ENCODE peak calls at places on chromosome 7, in five cellular contexts. F, K, R, O and Y are unnamed samples.

GRCh38 chr7:140646931-140647647 is 6.5 kb upstream of the DENND2A start:
- DNase-seq in O (peak; percentile 52), F (no peak), K (peak; percentile 90), R (no peak), Y (peak; percentile 63)

GRCh38 chr7:28536259-28536658 is 123.9 kb downstream of the CREB5 start:
- DNase-seq in O (peak; percentile 50), R (peak; percentile 13), F (peak; percentile 55), K (no peak), Y (no peak)

GRCh38 chr7:124856299-124856888 is 73.2 kb downstream of the POT1 start:
- DNase-seq in K (peak; percentile 37), F (peak; percentile 29), R (no peak), O (no peak), Y (no peak)

GRCh38 chr7:133429371-133429770 is 176.5 kb downstream of the EXOC4 start:
- DNase-seq in R (no peak), F (no peak), O (no peak), K (no peak), Y (no peak)

GRCh38 chr7:43460733-43461348 is 122.1 kb upstream of the STK17A start:
- DNase-seq in F (no peak), O (no peak), K (no peak), R (no peak), Y (no peak)

GRCh38 chr7:44348300-44348699 is 22.9 kb upstream of the CAMK2B start:
- DNase-seq in K (peak; percentile 44), R (no peak), O (no peak), F (no peak), Y (no peak)

GRCh38 chr7:135859548-135859947 is 110.9 kb upstream of the FAM180A start:
- DNase-seq in O (no peak), F (no peak), K (no peak), R (no peak), Y (no peak)

GRCh38 chr7:32093415-32094408 is 23.5 kb upstream of the PDE1C start:
- DNase-seq in O (peak; percentile 35), R (peak; percentile 41), F (peak; percentile 89), K (no peak), Y (no peak)

GRCh38 chr7:98323597-98324322 is 42.3 kb downstream of the BRI3 start:
- DNase-seq in F (no peak), R (no peak), K (no peak), O (no peak), Y (no peak)

GRCh38 chr7:137337902-137338301 is 5.6 kb downstream of the PTN start:
- DNase-seq in R (no peak), F (no peak), K (no peak), O (no peak), Y (no peak)

GRCh38 chr7:21146642-21147423 is 281.1 kb upstream of the SP4 start:
- DNase-seq in K (no peak), O (peak; percentile 33), F (no peak), R (no peak), Y (no peak)

GRCh38 chr7:2894118-2894940 is 50.2 kb upstream of the GNA12 start:
- DNase-seq in K (no peak), F (no peak), O (no peak), R (no peak), Y (peak; percentile 78)

GRCh38 chr7:22192778-22193177 is 164.2 kb downstream of the RAPGEF5 start:
- DNase-seq in R (no peak), O (no peak), F (no peak), K (no peak), Y (no peak)

GRCh38 chr7:107119376-107120100 is 49.3 kb upstream of the HBP1 start:
- DNase-seq in F (no peak), O (no peak), R (no peak), K (no peak), Y (no peak)

DNA sequence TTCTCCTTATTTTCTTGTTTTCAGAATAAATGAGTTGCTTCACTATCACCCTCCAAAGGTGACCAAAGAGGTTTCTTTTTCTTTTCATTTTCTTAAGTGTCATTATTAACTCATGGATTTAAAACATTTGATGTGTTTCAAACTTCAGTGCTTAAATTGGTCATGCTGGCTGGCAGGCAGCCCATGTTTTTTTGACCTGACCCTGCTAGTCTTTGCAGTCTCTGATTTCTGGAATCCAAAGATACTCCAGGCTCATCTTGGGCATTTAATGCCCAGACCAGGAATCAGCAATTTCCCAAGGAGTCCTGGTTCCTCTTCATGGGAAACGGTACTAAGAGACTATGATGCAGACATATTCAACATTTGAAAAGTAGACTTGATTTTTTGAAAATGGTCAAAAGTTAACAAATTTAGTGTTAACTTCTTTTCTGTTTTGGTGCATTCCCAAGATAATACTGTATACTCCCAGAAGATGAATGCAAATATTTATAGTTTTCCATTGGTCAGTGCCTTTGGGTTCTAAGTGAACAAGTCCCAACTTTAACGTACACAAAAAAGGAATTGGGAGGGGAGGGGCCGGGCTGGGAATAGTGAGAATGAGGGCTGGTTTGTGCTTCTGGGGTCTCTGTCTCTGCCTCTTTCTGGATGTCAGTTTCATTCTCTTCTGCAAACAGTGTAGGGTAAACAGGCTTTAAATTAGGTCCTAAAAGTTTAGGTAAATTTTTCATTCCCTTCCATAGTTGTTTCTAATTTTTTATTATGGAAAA is 19.8 kb downstream of the NUB1 start:
- DNase-seq in R (no peak), F (no peak), O (no peak), K (no peak), Y (no peak)
- H3K36me3 ChIP-seq in R (no peaks in the 10 kb centered on the region), F (peaks cover 11% of the 10 kb centered on the region), O (no peaks in the 10 kb centered on the region), K (peaks cover 59% of the 10 kb centered on the region), Y (peaks cover 66% of the 10 kb centered on the region)

GRCh38 chr7:121879544-121879943 is 6.6 kb downstream of the PTPRZ1 start:
- DNase-seq in O (no peak), K (no peak), R (no peak), F (no peak), Y (no peak)

GRCh38 chr7:121882731-121883130 is 9.8 kb downstream of the PTPRZ1 start:
- DNase-seq in O (no peak), F (peak; percentile 37), K (no peak), R (no peak), Y (no peak)
- H3K4me1 ChIP-seq in O (no peaks in the 10 kb centered on the region), F (peaks cover 12% of the 10 kb centered on the region), K (no peaks in the 10 kb centered on the region), R (no peaks in the 10 kb centered on the region), Y (no peaks in the 10 kb centered on the region)

GRCh38 chr7:130401531-130401930 is 21.2 kb downstream of the CPA1 start:
- DNase-seq in R (no peak), F (no peak), K (no peak), O (no peak), Y (no peak)

GRCh38 chr7:130397472-130397871 is 17.2 kb downstream of the CPA1 start:
- DNase-seq in O (no peak), F (no peak), R (no peak), K (peak; percentile 48), Y (no peak)

GRCh38 chr7:130400120-130400572 is 19.9 kb downstream of the CPA1 start:
- DNase-seq in K (no peak), O (no peak), R (no peak), F (no peak), Y (no peak)

GRCh38 chr7:130398751-130399150 is 18.5 kb downstream of the CPA1 start:
- DNase-seq in R (no peak), F (no peak), K (no peak), O (no peak), Y (no peak)

DNA sequence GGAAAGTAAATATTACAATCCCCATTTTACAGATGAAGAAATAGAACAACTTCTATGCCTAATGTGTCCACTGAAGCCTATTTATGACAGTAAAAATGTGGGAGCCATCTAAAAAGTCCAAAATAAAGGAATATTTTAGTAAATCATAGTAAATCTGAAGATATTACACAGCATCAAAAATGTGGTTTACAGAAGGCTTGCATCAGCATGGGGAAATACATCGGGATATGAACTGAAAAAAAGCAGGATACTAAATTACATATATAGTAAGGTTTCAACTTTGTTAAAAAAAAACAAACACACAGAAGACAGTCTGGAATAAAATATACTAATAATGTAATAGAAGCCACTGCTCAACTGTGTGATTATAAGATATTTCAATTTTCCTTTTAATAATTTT is 20.8 kb downstream of the CPA1 start:
- DNase-seq in K (no peak), F (no peak), O (no peak), R (no peak), Y (no peak)
- TF ChIP-seq CTCF in K (no peak), F (no peak), O (no peak), R (no peak), Y (no peak)

DNA sequence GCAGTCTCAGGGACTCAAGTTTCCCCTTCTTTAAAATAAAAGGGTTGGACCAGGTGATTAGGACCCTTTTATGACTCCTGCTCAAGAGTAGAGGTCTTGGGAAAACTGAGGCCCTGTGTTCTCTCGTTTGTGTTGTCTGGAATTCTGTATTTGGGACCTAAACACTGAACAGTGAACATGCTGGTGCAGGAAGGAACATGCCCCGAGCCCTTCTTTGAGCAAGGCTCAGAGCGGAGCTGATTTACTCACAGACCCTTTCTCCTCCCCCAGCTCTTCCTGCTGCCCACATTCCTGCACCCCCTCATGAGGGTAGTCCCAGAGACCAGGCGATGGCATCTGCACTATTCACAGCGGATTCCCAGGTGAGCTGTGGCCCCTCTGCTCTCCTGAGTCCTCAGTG is 14.2 kb downstream of the ZKSCAN1 start:
- DNase-seq in O (no peak), R (no peak), K (no peak), F (peak; percentile 18), Y (no peak)
- H3K36me3 ChIP-seq in O (no peaks in the 10 kb centered on the region), R (no peaks in the 10 kb centered on the region), K (peaks cover 55% of the 10 kb centered on the region), F (peaks cover 28% of the 10 kb centered on the region), Y (no peaks in the 10 kb centered on the region)

GRCh38 chr7:27164381-27165088 is 802 bp downstream of the HOXA9 start:
- DNase-seq in F (peak; percentile 40), K (no peak), R (no peak), O (no peak), Y (peak; percentile 66)
- H3K4me1 ChIP-seq in F (peaks cover 31% of the 10 kb centered on the region), K (no peaks in the 10 kb centered on the region), R (peaks cover 2% of the 10 kb centered on the region), O (peaks cover 10% of the 10 kb centered on the region), Y (no peaks in the 10 kb centered on the region)

DNA sequence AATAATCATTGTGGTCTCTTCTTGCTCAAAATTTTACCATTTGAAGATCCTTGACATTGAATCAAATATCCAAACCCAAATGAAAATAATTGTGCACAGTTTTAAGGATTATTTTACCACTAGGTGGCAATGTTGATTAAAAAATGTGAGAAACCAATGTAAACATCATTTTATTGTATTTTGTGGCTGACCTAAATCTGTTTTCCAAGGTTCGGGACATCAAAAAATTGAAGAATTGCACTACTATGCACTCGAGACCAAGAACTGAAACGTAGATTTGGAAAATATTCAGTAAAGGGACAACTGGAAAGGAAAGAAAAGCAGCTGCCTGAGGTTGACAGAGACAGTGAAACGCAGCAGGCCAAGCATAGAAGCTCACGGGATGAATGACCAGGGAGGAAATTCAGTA is 259.3 kb downstream of the SNX13 start:
- DNase-seq in F (peak; percentile 61), R (no peak), K (no peak), O (no peak), Y (no peak)
- TF ChIP-seq CTCF in F (peak; percentile 43), R (no peak), K (peak; percentile 58), O (peak; percentile 17), Y (peak; percentile 52)

DNA sequence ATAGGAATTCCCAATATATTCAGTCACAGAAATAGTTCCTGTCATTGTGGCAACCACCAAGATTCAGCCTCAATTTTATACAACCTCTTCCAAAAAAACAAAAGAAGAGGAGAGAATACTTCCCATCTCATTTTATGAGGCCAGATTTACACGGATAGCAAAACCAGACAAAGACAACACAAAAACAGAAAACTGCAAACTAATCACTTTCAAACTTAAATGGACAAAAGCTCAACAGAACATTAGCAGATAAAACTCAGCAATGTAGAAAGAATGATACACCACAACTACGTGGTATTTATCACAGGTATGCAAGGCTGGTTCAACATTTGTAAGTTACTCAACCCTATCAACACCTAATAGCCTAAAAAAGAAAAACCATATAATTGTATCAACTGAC is 22.0 kb downstream of the PEX1 start:
- DNase-seq in F (no peak), K (no peak), R (no peak), O (no peak), Y (no peak)
- H3K36me3 ChIP-seq in F (peaks cover 3% of the 10 kb centered on the region), K (peaks cover 61% of the 10 kb centered on the region), R (no peaks in the 10 kb centered on the region), O (no peaks in the 10 kb centered on the region), Y (no peaks in the 10 kb centered on the region)